ENCODE peak calls at places on chromosomes 13 and 19, in six cellular contexts. S is stimulated activated CD4-positive, alpha-beta T cell treated with anti-CD3 and anti-CD28 coated beads, TNF-alpha, amount 100 ng/mL, for 48 hours; T is nucleus accumbens; Q is stimulated activated naive CD4-positive, alpha-beta T cell; R is activated T-helper 1 cell treated with anti-CD3 and anti-CD28 coated beads, Interleukin-12 subunit alpha, Interleukin-12 subunit beta, Interleukin-2, Interleukin-4 antibody, amounts not matched to agents 30 ng/mL and 10 ng/mL and 1 ng/mL, durations not matched to agents 14 hours and 24 hours and 36 hours; W is tibial artery. H is an unnamed sample.

GRCh38 chr13:103194871-103195270 is 128.7 kb upstream of the SLC10A2 start:
- DNase-seq in S (no peak), T (no peak), Q (no peak), R (no peak), W (no peak), H (no peak)

GRCh38 chr19:1116726-1117581 is 13.2 kb downstream of the GPX4 start:
- DNase-seq in S (no peak), T (no peak), Q (no peak), R (no peak), W (no peak), H (no peak)

GRCh38 chr13:35964764-35965163 is 166.4 kb downstream of the DCLK1 start:
- DNase-seq in S (no peak), T (no peak), Q (no peak), R (no peak), W (no peak), H (no peak)

GRCh38 chr19:1747285-1748114 is 5.8 kb upstream of the ONECUT3 start:
- DNase-seq in S (no peak), T (no peak), Q (no peak), R (no peak), W (no peak), H (peak)

GRCh38 chr13:80655778-80656518 is 315.0 kb upstream of the SPRY2 start:
- DNase-seq in S (no peak), T (no peak), Q (no peak), R (no peak), W (no peak), H (no peak)

GRCh38 chr19:17390665-17391370 is 3.2 kb downstream of the CCDC194 start:
- DNase-seq in S (peak), T (peak), Q (peak), R (peak), W (peak), H (peak)

GRCh38 chr19:9431475-9431874 is 3.9 kb downstream of the ZNF266 start:
- DNase-seq in S (peak), T (no peak), Q (no peak), R (no peak), W (no peak), H (peak)

GRCh38 chr19:28700176-28700575 is 512.8 kb downstream of the UQCRFS1 start:
- DNase-seq in S (no peak), T (no peak), Q (no peak), R (no peak), W (no peak), H (no peak)

GRCh38 chr19:1567848-1568227 is 287 bp downstream of the MEX3D start:
- DNase-seq in S (no peak), T (no peak), Q (no peak), R (no peak), W (no peak), H (no peak)

GRCh38 chr13:100197591-100198365 is 108.9 kb downstream of the PCCA start:
- DNase-seq in S (no peak), T (no peak), Q (no peak), R (no peak), W (no peak), H (no peak)

GRCh38 chr19:13748169-13748884 is 16.0 kb upstream of the MRI1 start:
- DNase-seq in S (no peak), T (no peak), Q (no peak), R (peak), W (no peak), H (no peak)

GRCh38 chr19:53545271-53546065 is 7.5 kb downstream of the ZNF331 start:
- DNase-seq in S (no peak), T (no peak), Q (no peak), R (no peak), W (no peak), H (no peak)

GRCh38 chr19:34428549-34429285 is 536 bp downstream of the UBA2 start:
- DNase-seq in S (peak), T (no peak), Q (no peak), R (peak), W (peak), H (peak)

GRCh38 chr13:76620036-76620435 is 266.2 kb downstream of the KCTD12 start:
- DNase-seq in S (no peak), T (no peak), Q (no peak), R (no peak), W (no peak), H (peak)

GRCh38 chr19:58020985-58021384 is 12.8 kb upstream of the ZSCAN1 start:
- DNase-seq in S (no peak), T (no peak), Q (no peak), R (no peak), W (no peak), H (no peak)

GRCh38 chr13:113740661-113741060 is 18.4 kb upstream of the TMEM255B start:
- DNase-seq in S (no peak), T (no peak), Q (no peak), R (no peak), W (no peak), H (no peak)

GRCh38 chr13:48542581-48543341 is 9.9 kb upstream of the RCBTB2 start:
- DNase-seq in S (no peak), T (peak), Q (no peak), R (no peak), W (peak), H (no peak)

GRCh38 chr13:94928127-94928526 is 215.8 kb upstream of the SOX21 start:
- DNase-seq in S (no peak), T (no peak), Q (no peak), R (no peak), W (no peak), H (no peak)

GRCh38 chr13:98802548-98802947 is 50.1 kb upstream of the SLC15A1 start:
- DNase-seq in S (no peak), T (no peak), Q (no peak), R (no peak), W (no peak), H (no peak)

GRCh38 chr19:29211562-29212416 is 1.2 kb downstream of the UQCRFS1 start:
- DNase-seq in S (no peak), T (no peak), Q (no peak), R (no peak), W (no peak), H (peak)